ENCODE peak calls at places on chromosomes 11 and 22, in six cellular contexts. One of them, this sample, is unnamed.

GRCh38 chr11:17553249-17553546 is 6.1 kb downstream of the OTOG start:
- DNase-seq in A549: no peak
- DNase-seq in endothelial cell of umbilical vein: no peak
- DNase-seq in HepG2: no peak
- DNase-seq in K562: no peak
- DNase-seq in GM12878: no peak
- DNase-seq in this sample: no peak

GRCh38 chr11:133964946-133965632 is 8.3 kb upstream of the IGSF9B start:
- DNase-seq in A549: no peak
- DNase-seq in endothelial cell of umbilical vein: no peak
- DNase-seq in HepG2: no peak
- DNase-seq in K562: no peak
- DNase-seq in GM12878: no peak
- DNase-seq in this sample: peak; percentile 44

GRCh38 chr11:34655335-34656008 is 34.6 kb downstream of the EHF start:
- DNase-seq in A549: no peak
- DNase-seq in endothelial cell of umbilical vein: no peak
- DNase-seq in HepG2: peak; percentile 59
- DNase-seq in K562: no peak
- DNase-seq in GM12878: no peak
- DNase-seq in this sample: no peak

GRCh38 chr11:7098235-7098832 is 9.5 kb downstream of the RBMXL2 start:
- DNase-seq in A549: peak; percentile 35
- DNase-seq in endothelial cell of umbilical vein: peak; percentile 67
- DNase-seq in HepG2: peak; percentile 49
- DNase-seq in K562: peak; percentile 60
- DNase-seq in GM12878: peak; percentile 40
- DNase-seq in this sample: peak; percentile 67

GRCh38 chr22:19407649-19408606 is 23.6 kb downstream of the HIRA start:
- DNase-seq in A549: no peak
- DNase-seq in endothelial cell of umbilical vein: no peak
- DNase-seq in HepG2: no peak
- DNase-seq in K562: peak; percentile 95
- DNase-seq in GM12878: no peak
- DNase-seq in this sample: no peak

GRCh38 chr22:24996420-24996952 is 44.0 kb downstream of the KIAA1671 start:
- DNase-seq in A549: peak; percentile 27
- DNase-seq in endothelial cell of umbilical vein: peak; percentile 48
- DNase-seq in HepG2: no peak
- DNase-seq in K562: no peak
- DNase-seq in GM12878: no peak
- DNase-seq in this sample: no peak

GRCh38 chr11:45930031-45930794 is 7.8 kb downstream of the LARGE2 start:
- DNase-seq in A549: no peak
- DNase-seq in endothelial cell of umbilical vein: no peak
- DNase-seq in HepG2: no peak
- DNase-seq in K562: no peak
- DNase-seq in GM12878: peak; percentile 88
- DNase-seq in this sample: peak; percentile 74

GRCh38 chr11:75667831-75668507 is 869 bp downstream of the MAP6 start:
- DNase-seq in A549: peak; percentile 35
- DNase-seq in endothelial cell of umbilical vein: peak; percentile 21
- DNase-seq in HepG2: no peak
- DNase-seq in K562: no peak
- DNase-seq in GM12878: no peak
- DNase-seq in this sample: peak; percentile 23

GRCh38 chr11:103067118-103067517 is 24.8 kb downstream of the DCUN1D5 start:
- DNase-seq in A549: no peak
- DNase-seq in endothelial cell of umbilical vein: no peak
- DNase-seq in HepG2: no peak
- DNase-seq in K562: no peak
- DNase-seq in GM12878: no peak
- DNase-seq in this sample: peak; percentile 12

GRCh38 chr11:82899191-82899820 is 924 bp downstream of the PRCP start:
- DNase-seq in A549: no peak
- DNase-seq in endothelial cell of umbilical vein: peak; percentile 29
- DNase-seq in HepG2: peak; percentile 8
- DNase-seq in K562: no peak
- DNase-seq in GM12878: peak; percentile 20
- DNase-seq in this sample: peak; percentile 88

GRCh38 chr22:46538816-46539163 is 1.4 kb upstream of the CELSR1 start:
- DNase-seq in A549: no peak
- DNase-seq in endothelial cell of umbilical vein: no peak
- DNase-seq in HepG2: no peak
- DNase-seq in K562: no peak
- DNase-seq in GM12878: no peak
- DNase-seq in this sample: peak; percentile 72

GRCh38 chr22:37431811-37432707 is 4.8 kb upstream of the ELFN2 start:
- DNase-seq in A549: peak; percentile 75
- DNase-seq in endothelial cell of umbilical vein: peak; percentile 86
- DNase-seq in HepG2: peak; percentile 19
- DNase-seq in K562: no peak
- DNase-seq in GM12878: no peak
- DNase-seq in this sample: peak; percentile 84

GRCh38 chr22:27836181-27836580 is 34.6 kb upstream of the MN1 start:
- DNase-seq in A549: no peak
- DNase-seq in endothelial cell of umbilical vein: no peak
- DNase-seq in HepG2: no peak
- DNase-seq in K562: no peak
- DNase-seq in GM12878: no peak
- DNase-seq in this sample: no peak

GRCh38 chr22:38257170-38257569 is 15.6 kb downstream of the TMEM184B start:
- DNase-seq in A549: no peak
- DNase-seq in endothelial cell of umbilical vein: peak; percentile 72
- DNase-seq in HepG2: no peak
- DNase-seq in K562: no peak
- DNase-seq in GM12878: no peak
- DNase-seq in this sample: no peak

GRCh38 chr11:124920870-124921609 is 2.0 kb downstream of the HEPN1 start:
- DNase-seq in A549: peak; percentile 22
- DNase-seq in endothelial cell of umbilical vein: peak; percentile 82
- DNase-seq in HepG2: no peak
- DNase-seq in K562: no peak
- DNase-seq in GM12878: no peak
- DNase-seq in this sample: no peak

GRCh38 chr11:47589504-47590025 is 3.1 kb downstream of the FAM180B start:
- DNase-seq in A549: no peak
- DNase-seq in endothelial cell of umbilical vein: no peak
- DNase-seq in HepG2: no peak
- DNase-seq in K562: no peak
- DNase-seq in GM12878: no peak
- DNase-seq in this sample: no peak

GRCh38 chr22:37967147-37967546 is 13.6 kb downstream of the POLR2F start:
- DNase-seq in A549: no peak
- DNase-seq in endothelial cell of umbilical vein: no peak
- DNase-seq in HepG2: no peak
- DNase-seq in K562: no peak
- DNase-seq in GM12878: no peak
- DNase-seq in this sample: no peak

GRCh38 chr22:35467788-35468187 is 67.8 kb downstream of the MCM5 start:
- DNase-seq in A549: no peak
- DNase-seq in endothelial cell of umbilical vein: peak; percentile 90
- DNase-seq in HepG2: no peak
- DNase-seq in K562: no peak
- DNase-seq in GM12878: no peak
- DNase-seq in this sample: no peak

GRCh38 chr11:23455291-23455864 is 595.1 kb upstream of the CCDC179 start:
- DNase-seq in A549: no peak
- DNase-seq in endothelial cell of umbilical vein: peak; percentile 16
- DNase-seq in HepG2: no peak
- DNase-seq in K562: no peak
- DNase-seq in GM12878: no peak
- DNase-seq in this sample: no peak

GRCh38 chr22:44449061-44449682 is 48.9 kb downstream of the RTL6 start:
- DNase-seq in A549: peak; percentile 34
- DNase-seq in endothelial cell of umbilical vein: no peak
- DNase-seq in HepG2: no peak
- DNase-seq in K562: peak; percentile 11
- DNase-seq in GM12878: no peak
- DNase-seq in this sample: peak; percentile 59

GRCh38 chr11:15969701-15970329 is 386.5 kb downstream of the SOX6 start:
- DNase-seq in A549: no peak
- DNase-seq in endothelial cell of umbilical vein: no peak
- DNase-seq in HepG2: no peak
- DNase-seq in K562: no peak
- DNase-seq in GM12878: peak; percentile 35
- DNase-seq in this sample: no peak

GRCh38 chr22:43110444-43110926 is at the start of gene BIK:
- DNase-seq in A549: no peak
- DNase-seq in endothelial cell of umbilical vein: peak; percentile 47
- DNase-seq in HepG2: peak; percentile 51
- DNase-seq in K562: peak; percentile 75
- DNase-seq in GM12878: no peak
- DNase-seq in this sample: peak; percentile 81

GRCh38 chr11:17396598-17397310 is 8.3 kb upstream of the KCNJ11 start:
- DNase-seq in A549: no peak
- DNase-seq in endothelial cell of umbilical vein: no peak
- DNase-seq in HepG2: no peak
- DNase-seq in K562: no peak
- DNase-seq in GM12878: no peak
- DNase-seq in this sample: no peak

GRCh38 chr11:61447601-61448551 is 18.0 kb downstream of the SDHAF2 start:
- DNase-seq in A549: no peak
- DNase-seq in endothelial cell of umbilical vein: no peak
- DNase-seq in HepG2: no peak
- DNase-seq in K562: no peak
- DNase-seq in GM12878: no peak
- DNase-seq in this sample: no peak

GRCh38 chr11:36266767-36267166 is 22.5 kb downstream of the COMMD9 start:
- DNase-seq in A549: no peak
- DNase-seq in endothelial cell of umbilical vein: no peak
- DNase-seq in HepG2: no peak
- DNase-seq in K562: no peak
- DNase-seq in GM12878: no peak
- DNase-seq in this sample: no peak

DNA sequence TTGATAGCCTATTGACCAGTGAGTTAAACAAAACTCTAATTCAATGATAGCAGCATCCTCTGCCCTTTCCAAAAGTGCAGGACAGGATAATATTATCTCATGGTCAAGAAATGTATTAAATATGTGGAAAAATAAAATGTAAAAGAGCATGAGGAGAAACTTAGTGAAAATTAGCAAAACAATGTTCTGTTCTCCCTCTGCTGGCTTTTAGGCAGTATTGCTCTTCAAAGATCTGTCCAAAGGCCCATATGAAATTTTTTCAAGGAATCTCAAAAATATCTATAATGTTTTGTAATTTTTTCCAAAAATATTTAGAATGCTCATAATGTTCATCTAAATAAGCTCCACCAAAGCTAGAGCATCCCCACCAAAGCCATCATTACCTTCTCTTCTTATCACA is 8.3 kb upstream of the ARL14EP start:
- DNase-seq in A549: no peak
- DNase-seq in endothelial cell of umbilical vein: no peak
- DNase-seq in HepG2: no peak
- DNase-seq in K562: no peak
- DNase-seq in GM12878: no peak
- DNase-seq in this sample: no peak
- TF ChIP-seq CTCF in A549: peak; percentile 47
- TF ChIP-seq CTCF in endothelial cell of umbilical vein: peak; percentile 9
- TF ChIP-seq CTCF in HepG2: no peak
- TF ChIP-seq CTCF in K562: no peak
- TF ChIP-seq CTCF in GM12878: peak; percentile 55
- TF ChIP-seq CTCF in this sample: peak; percentile 25

GRCh38 chr11:70496591-70497535 is 98.5 kb downstream of the CTTN start:
- DNase-seq in A549: no peak
- DNase-seq in endothelial cell of umbilical vein: no peak
- DNase-seq in HepG2: no peak
- DNase-seq in K562: no peak
- DNase-seq in GM12878: no peak
- DNase-seq in this sample: no peak
- TF ChIP-seq MYC in A549: no peak
- TF ChIP-seq MYC in endothelial cell of umbilical vein: no peak
- TF ChIP-seq MYC in HepG2: no peak
- TF ChIP-seq MYC in K562: no peak
- TF ChIP-seq MYC in GM12878: no peak
- TF ChIP-seq MYC in this sample: no peak

GRCh38 chr22:28958611-28959010 is 75.2 kb downstream of the ZNRF3 start:
- DNase-seq in A549: no peak
- DNase-seq in endothelial cell of umbilical vein: no peak
- DNase-seq in HepG2: no peak
- DNase-seq in K562: no peak
- DNase-seq in GM12878: no peak
- DNase-seq in this sample: no peak

GRCh38 chr22:28953399-28953798 is 70.0 kb downstream of the ZNRF3 start:
- DNase-seq in A549: no peak
- DNase-seq in endothelial cell of umbilical vein: no peak
- DNase-seq in HepG2: peak; percentile 49
- DNase-seq in K562: no peak
- DNase-seq in GM12878: no peak
- DNase-seq in this sample: no peak

GRCh38 chr22:28956506-28956905 is 73.1 kb downstream of the ZNRF3 start:
- DNase-seq in A549: no peak
- DNase-seq in endothelial cell of umbilical vein: no peak
- DNase-seq in HepG2: no peak
- DNase-seq in K562: no peak
- DNase-seq in GM12878: no peak
- DNase-seq in this sample: peak; percentile 73

GRCh38 chr22:28953976-28954880 is 70.9 kb downstream of the ZNRF3 start:
- DNase-seq in A549: no peak
- DNase-seq in endothelial cell of umbilical vein: no peak
- DNase-seq in HepG2: no peak
- DNase-seq in K562: no peak
- DNase-seq in GM12878: no peak
- DNase-seq in this sample: no peak

GRCh38 chr22:28955817-28956216 is 72.4 kb downstream of the ZNRF3 start:
- DNase-seq in A549: no peak
- DNase-seq in endothelial cell of umbilical vein: no peak
- DNase-seq in HepG2: no peak
- DNase-seq in K562: no peak
- DNase-seq in GM12878: peak; percentile 60
- DNase-seq in this sample: peak; percentile 98
- TF ChIP-seq MAX in A549: no peak
- TF ChIP-seq MAX in endothelial cell of umbilical vein: no peak
- TF ChIP-seq MAX in HepG2: no peak
- TF ChIP-seq MAX in K562: no peak
- TF ChIP-seq MAX in GM12878: no peak
- TF ChIP-seq MAX in this sample: no peak

GRCh38 chr22:48556751-48557150 is 1270.9 kb downstream of the BRD1 start:
- DNase-seq in A549: no peak
- DNase-seq in endothelial cell of umbilical vein: no peak
- DNase-seq in HepG2: no peak
- DNase-seq in K562: no peak
- DNase-seq in GM12878: no peak
- DNase-seq in this sample: no peak

GRCh38 chr22:48553694-48554308 is 1273.9 kb downstream of the BRD1 start:
- DNase-seq in A549: no peak
- DNase-seq in endothelial cell of umbilical vein: no peak
- DNase-seq in HepG2: no peak
- DNase-seq in K562: no peak
- DNase-seq in GM12878: no peak
- DNase-seq in this sample: no peak

GRCh38 chr22:48555606-48556005 is 1272.1 kb downstream of the BRD1 start:
- DNase-seq in A549: no peak
- DNase-seq in endothelial cell of umbilical vein: no peak
- DNase-seq in HepG2: no peak
- DNase-seq in K562: no peak
- DNase-seq in GM12878: no peak
- DNase-seq in this sample: no peak

GRCh38 chr22:48553119-48553518 is 1274.6 kb downstream of the BRD1 start:
- DNase-seq in A549: no peak
- DNase-seq in endothelial cell of umbilical vein: no peak
- DNase-seq in HepG2: no peak
- DNase-seq in K562: no peak
- DNase-seq in GM12878: no peak
- DNase-seq in this sample: no peak

GRCh38 chr22:48554893-48555552 is 1272.7 kb downstream of the BRD1 start:
- DNase-seq in A549: peak; percentile 39
- DNase-seq in endothelial cell of umbilical vein: no peak
- DNase-seq in HepG2: no peak
- DNase-seq in K562: no peak
- DNase-seq in GM12878: no peak
- DNase-seq in this sample: no peak
- TF ChIP-seq CTCF in A549: no peak
- TF ChIP-seq CTCF in endothelial cell of umbilical vein: no peak
- TF ChIP-seq CTCF in HepG2: no peak
- TF ChIP-seq CTCF in K562: no peak
- TF ChIP-seq CTCF in GM12878: no peak
- TF ChIP-seq CTCF in this sample: no peak